ENCODE peak calls at places on chromosomes 1 and 21, in ten cellular contexts. One of them, this sample, is unnamed.

GRCh38 chr1:160284220-160284781 is 632 bp downstream of the PEX19 start:
- DNase-seq in tibial artery: peak; percentile 42
- DNase-seq in IMR-90: peak; percentile 76
- DNase-seq in hepatocyte: peak; percentile 54
- DNase-seq in CD8-positive, alpha-beta T cell: no peak
- DNase-seq in PC-3: peak; percentile 74
- DNase-seq in AG04450: peak; percentile 27
- DNase-seq in fibroblast of lung: peak; percentile 92
- DNase-seq in dorsolateral prefrontal cortex: no peak
- DNase-seq in RWPE1: peak; percentile 46
- DNase-seq in this sample: no peak

GRCh38 chr21:43211085-43212071 is 42.6 kb downstream of the CRYAA start:
- DNase-seq in dorsolateral prefrontal cortex: peak; percentile 23
- DNase-seq in tibial artery: no peak
- DNase-seq in CD8-positive, alpha-beta T cell: no peak
- DNase-seq in fibroblast of lung: no peak
- DNase-seq in RWPE1: no peak
- DNase-seq in IMR-90: no peak
- DNase-seq in PC-3: no peak
- DNase-seq in hepatocyte: peak; percentile 71
- DNase-seq in AG04450: no peak
- DNase-seq in this sample: peak; percentile 89

GRCh38 chr1:204714861-204715511 is 29.4 kb upstream of the LRRN2 start:
- DNase-seq in AG04450: no peak
- DNase-seq in CD8-positive, alpha-beta T cell: no peak
- DNase-seq in fibroblast of lung: no peak
- DNase-seq in RWPE1: no peak
- DNase-seq in PC-3: no peak
- DNase-seq in hepatocyte: no peak
- DNase-seq in tibial artery: no peak
- DNase-seq in IMR-90: no peak
- DNase-seq in dorsolateral prefrontal cortex: no peak
- DNase-seq in this sample: no peak

GRCh38 chr21:45309069-45309521 is 21.4 kb upstream of the POFUT2 start:
- DNase-seq in hepatocyte: peak; percentile 76
- DNase-seq in tibial artery: no peak
- DNase-seq in fibroblast of lung: peak; percentile 72
- DNase-seq in PC-3: peak; percentile 65
- DNase-seq in IMR-90: peak; percentile 64
- DNase-seq in CD8-positive, alpha-beta T cell: no peak
- DNase-seq in dorsolateral prefrontal cortex: no peak
- DNase-seq in RWPE1: no peak
- DNase-seq in AG04450: no peak
- DNase-seq in this sample: no peak

GRCh38 chr1:153697191-153697872 is 18.8 kb downstream of the NPR1 start:
- DNase-seq in AG04450: no peak
- DNase-seq in tibial artery: peak; percentile 68
- DNase-seq in hepatocyte: peak; percentile 41
- DNase-seq in dorsolateral prefrontal cortex: no peak
- DNase-seq in CD8-positive, alpha-beta T cell: no peak
- DNase-seq in RWPE1: peak; percentile 16
- DNase-seq in fibroblast of lung: peak; percentile 50
- DNase-seq in PC-3: peak; percentile 78
- DNase-seq in IMR-90: no peak
- DNase-seq in this sample: peak; percentile 51

GRCh38 chr1:91805343-91805801 is 80.6 kb downstream of the TGFBR3 start:
- DNase-seq in fibroblast of lung: no peak
- DNase-seq in CD8-positive, alpha-beta T cell: peak; percentile 20
- DNase-seq in dorsolateral prefrontal cortex: no peak
- DNase-seq in PC-3: no peak
- DNase-seq in tibial artery: no peak
- DNase-seq in RWPE1: no peak
- DNase-seq in hepatocyte: no peak
- DNase-seq in AG04450: no peak
- DNase-seq in IMR-90: no peak
- DNase-seq in this sample: peak; percentile 93

GRCh38 chr1:27045973-27046558 is 33.4 kb upstream of the TENT5B start:
- DNase-seq in tibial artery: no peak
- DNase-seq in CD8-positive, alpha-beta T cell: peak; percentile 54
- DNase-seq in hepatocyte: peak; percentile 76
- DNase-seq in fibroblast of lung: peak; percentile 54
- DNase-seq in IMR-90: peak; percentile 71
- DNase-seq in AG04450: peak; percentile 20
- DNase-seq in RWPE1: peak; percentile 49
- DNase-seq in dorsolateral prefrontal cortex: peak; percentile 77
- DNase-seq in PC-3: peak; percentile 72
- DNase-seq in this sample: peak; percentile 33

GRCh38 chr1:66533804-66534745 is at the start of gene SGIP1:
- DNase-seq in AG04450: peak; percentile 61
- DNase-seq in fibroblast of lung: peak; percentile 72
- DNase-seq in dorsolateral prefrontal cortex: peak; percentile 91
- DNase-seq in RWPE1: no peak
- DNase-seq in CD8-positive, alpha-beta T cell: no peak
- DNase-seq in PC-3: no peak
- DNase-seq in tibial artery: peak; percentile 79
- DNase-seq in hepatocyte: peak; percentile 72
- DNase-seq in IMR-90: peak; percentile 88
- DNase-seq in this sample: no peak

GRCh38 chr1:100539836-100540536 is 2.0 kb downstream of the GPR88 start:
- DNase-seq in tibial artery: no peak
- DNase-seq in dorsolateral prefrontal cortex: no peak
- DNase-seq in PC-3: no peak
- DNase-seq in IMR-90: peak; percentile 24
- DNase-seq in AG04450: no peak
- DNase-seq in fibroblast of lung: peak; percentile 19
- DNase-seq in hepatocyte: peak; percentile 24
- DNase-seq in CD8-positive, alpha-beta T cell: no peak
- DNase-seq in RWPE1: no peak
- DNase-seq in this sample: peak; percentile 73

GRCh38 chr1:53411541-53412152 is 47.6 kb upstream of the DMRTB1 start:
- DNase-seq in IMR-90: peak; percentile 25
- DNase-seq in CD8-positive, alpha-beta T cell: no peak
- DNase-seq in dorsolateral prefrontal cortex: no peak
- DNase-seq in hepatocyte: no peak
- DNase-seq in PC-3: no peak
- DNase-seq in tibial artery: no peak
- DNase-seq in fibroblast of lung: no peak
- DNase-seq in RWPE1: no peak
- DNase-seq in AG04450: no peak
- DNase-seq in this sample: no peak

GRCh38 chr1:44151808-44152207 is 10.4 kb upstream of the KLF18 start:
- DNase-seq in tibial artery: no peak
- DNase-seq in hepatocyte: no peak
- DNase-seq in IMR-90: no peak
- DNase-seq in PC-3: no peak
- DNase-seq in dorsolateral prefrontal cortex: no peak
- DNase-seq in AG04450: no peak
- DNase-seq in fibroblast of lung: no peak
- DNase-seq in RWPE1: no peak
- DNase-seq in CD8-positive, alpha-beta T cell: no peak
- DNase-seq in this sample: no peak

GRCh38 chr1:230316864-230317745 is 109.0 kb downstream of the PGBD5 start:
- DNase-seq in IMR-90: no peak
- DNase-seq in tibial artery: no peak
- DNase-seq in CD8-positive, alpha-beta T cell: no peak
- DNase-seq in PC-3: no peak
- DNase-seq in hepatocyte: no peak
- DNase-seq in RWPE1: no peak
- DNase-seq in dorsolateral prefrontal cortex: no peak
- DNase-seq in fibroblast of lung: no peak
- DNase-seq in AG04450: no peak
- DNase-seq in this sample: no peak

GRCh38 chr1:109295712-109296415 is 10.9 kb downstream of the MYBPHL start:
- DNase-seq in fibroblast of lung: no peak
- DNase-seq in CD8-positive, alpha-beta T cell: no peak
- DNase-seq in tibial artery: no peak
- DNase-seq in dorsolateral prefrontal cortex: no peak
- DNase-seq in hepatocyte: no peak
- DNase-seq in IMR-90: no peak
- DNase-seq in AG04450: no peak
- DNase-seq in RWPE1: no peak
- DNase-seq in PC-3: no peak
- DNase-seq in this sample: no peak

GRCh38 chr1:178093958-178094751 is at the start of gene RASAL2:
- DNase-seq in fibroblast of lung: peak; percentile 51
- DNase-seq in dorsolateral prefrontal cortex: peak; percentile 65
- DNase-seq in AG04450: no peak
- DNase-seq in hepatocyte: peak; percentile 87
- DNase-seq in IMR-90: peak; percentile 46
- DNase-seq in RWPE1: peak; percentile 66
- DNase-seq in PC-3: peak; percentile 57
- DNase-seq in tibial artery: peak; percentile 58
- DNase-seq in CD8-positive, alpha-beta T cell: no peak
- DNase-seq in this sample: peak; percentile 90

GRCh38 chr21:36706951-36707762 is 8.2 kb downstream of the SIM2 start:
- DNase-seq in IMR-90: peak; percentile 37
- DNase-seq in RWPE1: no peak
- DNase-seq in CD8-positive, alpha-beta T cell: no peak
- DNase-seq in tibial artery: no peak
- DNase-seq in fibroblast of lung: peak; percentile 34
- DNase-seq in PC-3: no peak
- DNase-seq in AG04450: no peak
- DNase-seq in hepatocyte: no peak
- DNase-seq in dorsolateral prefrontal cortex: peak; percentile 34
- DNase-seq in this sample: no peak

GRCh38 chr1:202241376-202242079 is 47.9 kb downstream of the LGR6 start:
- DNase-seq in dorsolateral prefrontal cortex: peak; percentile 15
- DNase-seq in RWPE1: peak; percentile 76
- DNase-seq in PC-3: peak; percentile 66
- DNase-seq in hepatocyte: no peak
- DNase-seq in CD8-positive, alpha-beta T cell: no peak
- DNase-seq in IMR-90: no peak
- DNase-seq in fibroblast of lung: no peak
- DNase-seq in tibial artery: peak; percentile 57
- DNase-seq in AG04450: no peak
- DNase-seq in this sample: peak; percentile 20

GRCh38 chr21:45525910-45526306 is 16.3 kb downstream of the SLC19A1 start:
- DNase-seq in dorsolateral prefrontal cortex: no peak
- DNase-seq in IMR-90: no peak
- DNase-seq in tibial artery: no peak
- DNase-seq in CD8-positive, alpha-beta T cell: no peak
- DNase-seq in fibroblast of lung: no peak
- DNase-seq in AG04450: no peak
- DNase-seq in RWPE1: no peak
- DNase-seq in hepatocyte: no peak
- DNase-seq in PC-3: no peak
- DNase-seq in this sample: peak; percentile 66

GRCh38 chr1:119544165-119544762 is 37.3 kb downstream of the HSD3B1 start:
- DNase-seq in tibial artery: no peak
- DNase-seq in fibroblast of lung: no peak
- DNase-seq in hepatocyte: no peak
- DNase-seq in dorsolateral prefrontal cortex: no peak
- DNase-seq in CD8-positive, alpha-beta T cell: no peak
- DNase-seq in IMR-90: no peak
- DNase-seq in PC-3: peak; percentile 25
- DNase-seq in RWPE1: no peak
- DNase-seq in AG04450: no peak
- DNase-seq in this sample: no peak

GRCh38 chr1:118257946-118258345 is 72.9 kb upstream of the SPAG17 start:
- DNase-seq in IMR-90: no peak
- DNase-seq in fibroblast of lung: no peak
- DNase-seq in CD8-positive, alpha-beta T cell: no peak
- DNase-seq in PC-3: no peak
- DNase-seq in AG04450: no peak
- DNase-seq in tibial artery: no peak
- DNase-seq in hepatocyte: no peak
- DNase-seq in RWPE1: no peak
- DNase-seq in dorsolateral prefrontal cortex: no peak
- DNase-seq in this sample: no peak

GRCh38 chr1:153540394-153541361 is at the start of gene S100A5:
- DNase-seq in PC-3: peak; percentile 96
- DNase-seq in IMR-90: peak; percentile 55
- DNase-seq in AG04450: no peak
- DNase-seq in CD8-positive, alpha-beta T cell: peak; percentile 44
- DNase-seq in dorsolateral prefrontal cortex: no peak
- DNase-seq in hepatocyte: no peak
- DNase-seq in RWPE1: no peak
- DNase-seq in fibroblast of lung: peak; percentile 41
- DNase-seq in tibial artery: no peak
- DNase-seq in this sample: peak; percentile 41

GRCh38 chr1:154906621-154907081 is 29.9 kb downstream of the PMVK start:
- DNase-seq in RWPE1: peak; percentile 34
- DNase-seq in fibroblast of lung: peak; percentile 4
- DNase-seq in tibial artery: no peak
- DNase-seq in AG04450: no peak
- DNase-seq in dorsolateral prefrontal cortex: no peak
- DNase-seq in IMR-90: no peak
- DNase-seq in hepatocyte: no peak
- DNase-seq in CD8-positive, alpha-beta T cell: no peak
- DNase-seq in PC-3: peak; percentile 58
- DNase-seq in this sample: peak; percentile 24

GRCh38 chr1:215276582-215276981 is 194.0 kb downstream of the KCNK2 start:
- DNase-seq in IMR-90: no peak
- DNase-seq in CD8-positive, alpha-beta T cell: no peak
- DNase-seq in hepatocyte: no peak
- DNase-seq in AG04450: no peak
- DNase-seq in tibial artery: no peak
- DNase-seq in dorsolateral prefrontal cortex: no peak
- DNase-seq in PC-3: no peak
- DNase-seq in RWPE1: no peak
- DNase-seq in fibroblast of lung: no peak
- DNase-seq in this sample: no peak
- TF ChIP-seq CTCF in IMR-90: no peak
- TF ChIP-seq CTCF in CD8-positive, alpha-beta T cell: no peak
- TF ChIP-seq CTCF in hepatocyte: no peak
- TF ChIP-seq CTCF in AG04450: no peak
- TF ChIP-seq CTCF in tibial artery: no peak
- TF ChIP-seq CTCF in dorsolateral prefrontal cortex: no peak
- TF ChIP-seq CTCF in PC-3: no peak
- TF ChIP-seq CTCF in RWPE1: no peak
- TF ChIP-seq CTCF in fibroblast of lung: no peak
- TF ChIP-seq CTCF in this sample: no peak

GRCh38 chr1:196651637-196652215 is at the start of gene CFH:
- DNase-seq in hepatocyte: peak; percentile 16
- DNase-seq in RWPE1: no peak
- DNase-seq in PC-3: peak; percentile 33
- DNase-seq in CD8-positive, alpha-beta T cell: no peak
- DNase-seq in AG04450: peak; percentile 71
- DNase-seq in fibroblast of lung: peak; percentile 95
- DNase-seq in IMR-90: peak; percentile 91
- DNase-seq in dorsolateral prefrontal cortex: no peak
- DNase-seq in tibial artery: no peak
- DNase-seq in this sample: no peak
- H3K27ac ChIP-seq in hepatocyte: no peak within 1 kb of the TSS
- H3K27ac ChIP-seq in RWPE1: no peak within 1 kb of the TSS
- H3K27ac ChIP-seq in PC-3: no peak within 1 kb of the TSS
- H3K27ac ChIP-seq in CD8-positive, alpha-beta T cell: no peak within 1 kb of the TSS
- H3K27ac ChIP-seq in AG04450: no peak within 1 kb of the TSS
- H3K27ac ChIP-seq in fibroblast of lung: peak within 1 kb of the TSS; percentile 33
- H3K27ac ChIP-seq in IMR-90: peak within 1 kb of the TSS; percentile 52
- H3K27ac ChIP-seq in dorsolateral prefrontal cortex: peak within 1 kb of the TSS; percentile 56
- H3K27ac ChIP-seq in tibial artery: peak within 1 kb of the TSS; percentile 19
- H3K27ac ChIP-seq in this sample: no peak within 1 kb of the TSS

GRCh38 chr1:115624859-115625258 is 16.9 kb upstream of the VANGL1 start:
- DNase-seq in RWPE1: no peak
- DNase-seq in hepatocyte: no peak
- DNase-seq in CD8-positive, alpha-beta T cell: no peak
- DNase-seq in tibial artery: no peak
- DNase-seq in PC-3: peak; percentile 30
- DNase-seq in fibroblast of lung: no peak
- DNase-seq in AG04450: no peak
- DNase-seq in IMR-90: no peak
- DNase-seq in dorsolateral prefrontal cortex: no peak
- DNase-seq in this sample: no peak
- TF ChIP-seq CTCF in RWPE1: no peak
- TF ChIP-seq CTCF in hepatocyte: no peak
- TF ChIP-seq CTCF in CD8-positive, alpha-beta T cell: no peak
- TF ChIP-seq CTCF in tibial artery: no peak
- TF ChIP-seq CTCF in PC-3: peak; percentile 51
- TF ChIP-seq CTCF in fibroblast of lung: no peak
- TF ChIP-seq CTCF in AG04450: no peak
- TF ChIP-seq CTCF in IMR-90: no peak
- TF ChIP-seq CTCF in dorsolateral prefrontal cortex: no peak
- TF ChIP-seq CTCF in this sample: no peak

GRCh38 chr1:111716371-111716770 is 22.8 kb downstream of the INKA2 start:
- DNase-seq in AG04450: no peak
- DNase-seq in RWPE1: no peak
- DNase-seq in tibial artery: no peak
- DNase-seq in dorsolateral prefrontal cortex: no peak
- DNase-seq in PC-3: no peak
- DNase-seq in fibroblast of lung: no peak
- DNase-seq in hepatocyte: no peak
- DNase-seq in IMR-90: no peak
- DNase-seq in CD8-positive, alpha-beta T cell: no peak
- DNase-seq in this sample: no peak
- H3K27ac ChIP-seq in AG04450: no peak overlapping the region
- H3K27ac ChIP-seq in RWPE1: no peak overlapping the region
- H3K27ac ChIP-seq in tibial artery: no peak overlapping the region
- H3K27ac ChIP-seq in dorsolateral prefrontal cortex: no peak overlapping the region
- H3K27ac ChIP-seq in PC-3: no peak overlapping the region
- H3K27ac ChIP-seq in fibroblast of lung: no peak overlapping the region
- H3K27ac ChIP-seq in hepatocyte: no peak overlapping the region
- H3K27ac ChIP-seq in IMR-90: no peak overlapping the region
- H3K27ac ChIP-seq in CD8-positive, alpha-beta T cell: no peak overlapping the region
- H3K27ac ChIP-seq in this sample: no peak overlapping the region

This sample was measured in pancreas.